ENCODE peak calls at places on chromosomes 11 and 22, in seven cellular contexts. One of them, this sample, is unnamed.
A peak's percentile ranks its signal among the peaks of the same experiment; 100 is the strongest.

GRCh38 chr11:16881074-16881709 is 133.0 kb downstream of the PLEKHA7 start:
- DNase-seq in AG09309: no peak
- DNase-seq in A549: no peak
- DNase-seq in GM06990: no peak
- DNase-seq in psoas muscle: peak; percentile 61
- DNase-seq in epithelial cell of esophagus: peak; percentile 84
- DNase-seq in GM20000: no peak
- DNase-seq in this sample: no peak

GRCh38 chr11:47944555-47945128 is 35.7 kb upstream of the PTPRJ start:
- DNase-seq in AG09309: no peak
- DNase-seq in A549: no peak
- DNase-seq in GM06990: no peak
- DNase-seq in psoas muscle: no peak
- DNase-seq in epithelial cell of esophagus: peak; percentile 30
- DNase-seq in GM20000: no peak
- DNase-seq in this sample: no peak

GRCh38 chr22:44892243-44892642 is 117.6 kb downstream of the PHF21B start:
- DNase-seq in AG09309: no peak
- DNase-seq in A549: no peak
- DNase-seq in GM06990: no peak
- DNase-seq in psoas muscle: no peak
- DNase-seq in epithelial cell of esophagus: no peak
- DNase-seq in GM20000: no peak
- DNase-seq in this sample: peak; percentile 25

GRCh38 chr11:37712246-37712645 is 1114.2 kb upstream of the RAG2 start:
- DNase-seq in AG09309: no peak
- DNase-seq in A549: no peak
- DNase-seq in GM06990: no peak
- DNase-seq in psoas muscle: no peak
- DNase-seq in epithelial cell of esophagus: peak; percentile 6
- DNase-seq in GM20000: no peak
- DNase-seq in this sample: no peak

GRCh38 chr11:110613526-110613925 is 98.7 kb downstream of the ARHGAP20 start:
- DNase-seq in AG09309: no peak
- DNase-seq in A549: no peak
- DNase-seq in GM06990: no peak
- DNase-seq in psoas muscle: no peak
- DNase-seq in epithelial cell of esophagus: no peak
- DNase-seq in GM20000: no peak
- DNase-seq in this sample: no peak

GRCh38 chr11:57936050-57936418 is 87.6 kb upstream of the OR9Q1 start:
- DNase-seq in AG09309: no peak
- DNase-seq in A549: peak; percentile 31
- DNase-seq in GM06990: no peak
- DNase-seq in psoas muscle: no peak
- DNase-seq in epithelial cell of esophagus: no peak
- DNase-seq in GM20000: no peak
- DNase-seq in this sample: no peak

GRCh38 chr22:27663812-27664211 is 137.7 kb downstream of the MN1 start:
- DNase-seq in AG09309: no peak
- DNase-seq in A549: no peak
- DNase-seq in GM06990: no peak
- DNase-seq in psoas muscle: no peak
- DNase-seq in epithelial cell of esophagus: peak; percentile 36
- DNase-seq in GM20000: no peak
- DNase-seq in this sample: no peak

GRCh38 chr11:43649501-43649900 is 31.0 kb upstream of the HSD17B12 start:
- DNase-seq in AG09309: no peak
- DNase-seq in A549: no peak
- DNase-seq in GM06990: no peak
- DNase-seq in psoas muscle: no peak
- DNase-seq in epithelial cell of esophagus: no peak
- DNase-seq in GM20000: no peak
- DNase-seq in this sample: no peak

GRCh38 chr11:12426176-12426575 is 48.8 kb downstream of the PARVA start:
- DNase-seq in AG09309: no peak
- DNase-seq in A549: no peak
- DNase-seq in GM06990: no peak
- DNase-seq in psoas muscle: no peak
- DNase-seq in epithelial cell of esophagus: no peak
- DNase-seq in GM20000: no peak
- DNase-seq in this sample: no peak

GRCh38 chr11:19196458-19196857 is 5.3 kb downstream of the CSRP3 start:
- DNase-seq in AG09309: no peak
- DNase-seq in A549: peak; percentile 48
- DNase-seq in GM06990: no peak
- DNase-seq in psoas muscle: no peak
- DNase-seq in epithelial cell of esophagus: no peak
- DNase-seq in GM20000: no peak
- DNase-seq in this sample: no peak

GRCh38 chr11:120807414-120808150 is 216.3 kb upstream of the TBCEL start:
- DNase-seq in AG09309: peak; percentile 66
- DNase-seq in A549: peak; percentile 71
- DNase-seq in GM06990: no peak
- DNase-seq in psoas muscle: no peak
- DNase-seq in epithelial cell of esophagus: peak; percentile 40
- DNase-seq in GM20000: no peak
- DNase-seq in this sample: no peak

GRCh38 chr11:114058026-114058706 is 1.3 kb upstream of the ZBTB16 start:
- DNase-seq in AG09309: no peak
- DNase-seq in A549: no peak
- DNase-seq in GM06990: no peak
- DNase-seq in psoas muscle: peak; percentile 78
- DNase-seq in epithelial cell of esophagus: peak; percentile 35
- DNase-seq in GM20000: no peak
- DNase-seq in this sample: no peak

GRCh38 chr11:78840623-78841022 is 266.0 kb upstream of the NARS2 start:
- DNase-seq in AG09309: peak; percentile 80
- DNase-seq in A549: no peak
- DNase-seq in GM06990: no peak
- DNase-seq in psoas muscle: no peak
- DNase-seq in epithelial cell of esophagus: peak; percentile 70
- DNase-seq in GM20000: no peak
- DNase-seq in this sample: no peak

GRCh38 chr11:130779943-130780342 is 136.3 kb downstream of the SNX19 start:
- DNase-seq in AG09309: no peak
- DNase-seq in A549: no peak
- DNase-seq in GM06990: no peak
- DNase-seq in psoas muscle: no peak
- DNase-seq in epithelial cell of esophagus: no peak
- DNase-seq in GM20000: no peak
- DNase-seq in this sample: no peak

GRCh38 chr11:64796757-64797541 is 6.1 kb downstream of the MAP4K2 start:
- DNase-seq in AG09309: no peak
- DNase-seq in A549: no peak
- DNase-seq in GM06990: no peak
- DNase-seq in psoas muscle: no peak
- DNase-seq in epithelial cell of esophagus: no peak
- DNase-seq in GM20000: no peak
- DNase-seq in this sample: peak; percentile 11

GRCh38 chr22:45777852-45778172 is 106.2 kb downstream of the ATXN10 start:
- DNase-seq in AG09309: no peak
- DNase-seq in A549: no peak
- DNase-seq in GM06990: no peak
- DNase-seq in psoas muscle: no peak
- DNase-seq in epithelial cell of esophagus: no peak
- DNase-seq in GM20000: no peak
- DNase-seq in this sample: no peak

GRCh38 chr11:11789735-11790369 is 51.9 kb upstream of the USP47 start:
- DNase-seq in AG09309: no peak
- DNase-seq in A549: peak; percentile 34
- DNase-seq in GM06990: no peak
- DNase-seq in psoas muscle: no peak
- DNase-seq in epithelial cell of esophagus: peak; percentile 31
- DNase-seq in GM20000: no peak
- DNase-seq in this sample: no peak

GRCh38 chr11:11379661-11380060 is 26.6 kb upstream of the CSNK2A3 start:
- DNase-seq in AG09309: no peak
- DNase-seq in A549: no peak
- DNase-seq in GM06990: no peak
- DNase-seq in psoas muscle: no peak
- DNase-seq in epithelial cell of esophagus: no peak
- DNase-seq in GM20000: no peak
- DNase-seq in this sample: no peak

GRCh38 chr22:50143096-50143495 is 27.4 kb upstream of the PANX2 start:
- DNase-seq in AG09309: no peak
- DNase-seq in A549: no peak
- DNase-seq in GM06990: no peak
- DNase-seq in psoas muscle: no peak
- DNase-seq in epithelial cell of esophagus: no peak
- DNase-seq in GM20000: no peak
- DNase-seq in this sample: no peak

GRCh38 chr11:62921573-62922188 is 518 bp upstream of the CHRM1 start:
- DNase-seq in AG09309: no peak
- DNase-seq in A549: no peak
- DNase-seq in GM06990: no peak
- DNase-seq in psoas muscle: no peak
- DNase-seq in epithelial cell of esophagus: peak; percentile 44
- DNase-seq in GM20000: no peak
- DNase-seq in this sample: no peak

DNA sequence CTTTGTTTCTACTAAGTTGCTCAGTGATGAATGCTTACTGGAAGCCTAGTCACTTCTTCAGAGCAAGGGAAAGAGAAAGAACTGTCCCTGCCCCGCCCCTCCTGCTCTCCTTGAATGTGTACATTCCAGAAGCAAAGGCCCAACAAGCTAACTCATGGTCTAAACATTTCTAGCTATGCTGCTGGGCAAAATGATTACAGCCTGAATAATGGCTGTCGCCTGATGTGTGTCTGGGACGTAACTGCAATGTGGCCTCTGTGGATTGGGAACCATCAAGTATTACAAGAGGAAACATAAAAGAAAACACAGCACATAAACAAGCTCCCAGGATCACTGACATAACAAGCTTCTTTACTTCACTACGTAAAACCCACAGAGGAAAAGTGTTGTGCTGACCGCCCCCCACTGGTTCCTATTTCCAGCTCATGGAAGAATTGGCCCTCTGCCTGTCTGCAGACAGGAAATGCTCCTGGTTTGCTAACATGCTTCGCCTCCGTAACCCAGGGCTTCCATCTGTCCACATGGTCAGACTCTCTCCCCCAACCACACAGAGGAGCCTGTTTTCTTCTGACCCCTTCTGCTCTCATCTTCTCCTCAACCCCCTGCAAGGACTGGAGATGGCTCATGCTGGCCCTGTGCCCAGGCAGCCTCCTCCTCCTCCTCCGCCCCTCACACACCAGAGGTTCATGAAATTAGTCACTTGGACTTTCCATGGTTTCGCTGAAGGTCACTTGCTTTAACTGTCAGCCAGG is 187.2 kb downstream of the MAML2 start:
- DNase-seq in AG09309: peak; percentile 76
- DNase-seq in A549: peak; percentile 76
- DNase-seq in GM06990: peak; percentile 77
- DNase-seq in psoas muscle: peak; percentile 79
- DNase-seq in epithelial cell of esophagus: peak; percentile 97
- DNase-seq in GM20000: peak; percentile 66
- DNase-seq in this sample: peak; percentile 61
- TF ChIP-seq CTCF in AG09309: peak; percentile 42
- TF ChIP-seq CTCF in A549: peak; percentile 25
- TF ChIP-seq CTCF in GM06990: peak; percentile 32
- TF ChIP-seq CTCF in psoas muscle: no peak
- TF ChIP-seq CTCF in epithelial cell of esophagus: peak; percentile 22
- TF ChIP-seq CTCF in GM20000: no peak
- TF ChIP-seq CTCF in this sample: peak; percentile 18

DNA sequence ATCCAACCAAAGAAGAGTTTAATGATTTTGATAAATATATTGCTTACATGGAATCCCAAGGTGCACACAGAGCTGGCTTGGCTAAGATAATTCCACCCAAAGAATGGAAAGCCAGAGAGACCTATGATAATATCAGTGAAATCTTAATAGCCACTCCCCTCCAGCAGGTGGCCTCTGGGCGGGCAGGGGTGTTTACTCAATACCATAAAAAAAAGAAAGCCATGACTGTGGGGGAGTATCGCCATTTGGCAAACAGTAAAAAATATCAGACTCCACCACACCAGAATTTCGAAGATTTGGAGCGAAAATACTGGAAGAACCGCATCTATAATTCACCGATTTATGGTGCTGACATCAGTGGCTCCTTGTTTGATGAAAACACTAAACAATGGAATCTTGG is 23.9 kb downstream of the KDM4D start:
- DNase-seq in AG09309: no peak
- DNase-seq in A549: no peak
- DNase-seq in GM06990: no peak
- DNase-seq in psoas muscle: no peak
- DNase-seq in epithelial cell of esophagus: no peak
- DNase-seq in GM20000: no peak
- DNase-seq in this sample: no peak
- TF ChIP-seq CTCF in AG09309: peak; percentile 8
- TF ChIP-seq CTCF in A549: no peak
- TF ChIP-seq CTCF in GM06990: no peak
- TF ChIP-seq CTCF in psoas muscle: no peak
- TF ChIP-seq CTCF in epithelial cell of esophagus: peak; percentile 27
- TF ChIP-seq CTCF in GM20000: no peak
- TF ChIP-seq CTCF in this sample: no peak

DNA sequence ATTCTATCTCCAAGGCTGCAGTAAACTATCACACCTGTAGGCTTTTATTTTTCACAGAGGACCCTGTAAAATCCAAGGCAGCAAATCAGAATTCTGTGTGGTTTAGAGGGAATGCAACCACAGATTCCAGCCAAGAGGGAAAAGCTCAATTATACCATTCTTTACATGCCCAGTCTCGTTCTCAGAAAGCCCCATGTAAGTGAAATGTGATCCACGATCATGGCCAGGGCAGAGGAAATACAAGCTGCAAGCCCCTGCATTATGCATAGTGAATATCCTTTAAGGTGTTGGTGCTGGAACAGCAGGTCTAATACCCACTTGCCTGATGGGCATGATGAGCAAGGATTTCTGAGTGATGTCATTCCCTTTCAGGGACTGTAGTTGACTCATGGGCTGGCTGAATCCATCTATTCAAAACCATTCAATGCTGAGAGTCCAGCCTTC is 198.7 kb upstream of the MTMR2 start:
- DNase-seq in AG09309: no peak
- DNase-seq in A549: no peak
- DNase-seq in GM06990: no peak
- DNase-seq in psoas muscle: no peak
- DNase-seq in epithelial cell of esophagus: peak; percentile 95
- DNase-seq in GM20000: no peak
- DNase-seq in this sample: no peak
- TF ChIP-seq CTCF in AG09309: no peak
- TF ChIP-seq CTCF in A549: no peak
- TF ChIP-seq CTCF in GM06990: no peak
- TF ChIP-seq CTCF in psoas muscle: no peak
- TF ChIP-seq CTCF in epithelial cell of esophagus: no peak
- TF ChIP-seq CTCF in GM20000: no peak
- TF ChIP-seq CTCF in this sample: no peak

DNA sequence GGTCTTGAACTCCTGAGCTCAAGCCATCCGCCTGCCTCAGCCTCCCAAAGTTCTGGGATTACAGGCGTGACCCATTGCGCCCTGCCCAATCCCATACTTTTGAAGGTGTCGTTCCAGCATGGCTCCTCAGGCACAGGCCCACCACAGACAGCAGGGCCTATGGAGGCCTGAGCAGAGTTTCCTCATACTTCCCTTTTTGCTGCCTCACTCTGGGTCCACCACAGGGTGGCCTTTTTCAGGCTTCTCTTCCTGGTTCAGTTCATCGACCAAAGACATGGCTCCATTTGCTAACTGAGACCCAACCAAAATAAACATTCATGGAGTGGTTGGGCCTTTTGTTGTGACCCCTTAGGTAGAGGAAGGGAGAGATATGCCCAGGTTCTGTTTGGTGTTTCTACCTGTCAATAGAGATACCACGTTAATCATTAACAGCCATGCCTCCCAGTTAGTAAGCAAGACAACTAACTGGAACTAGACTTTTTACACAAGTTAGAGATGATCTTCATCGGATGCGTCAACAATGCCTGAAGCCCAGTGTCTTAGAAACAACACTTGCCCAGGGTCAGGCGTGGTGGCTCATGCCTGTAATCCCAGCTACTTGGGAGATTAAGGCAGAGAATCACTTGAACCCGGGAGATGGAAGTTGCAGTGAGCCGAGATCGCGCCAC is 35.1 kb downstream of the TRIOBP start:
- DNase-seq in AG09309: no peak
- DNase-seq in A549: peak; percentile 84
- DNase-seq in GM06990: no peak
- DNase-seq in psoas muscle: no peak
- DNase-seq in epithelial cell of esophagus: no peak
- DNase-seq in GM20000: peak; percentile 53
- DNase-seq in this sample: no peak
- TF ChIP-seq CTCF in AG09309: no peak
- TF ChIP-seq CTCF in A549: no peak
- TF ChIP-seq CTCF in GM06990: no peak
- TF ChIP-seq CTCF in psoas muscle: no peak
- TF ChIP-seq CTCF in epithelial cell of esophagus: peak; percentile 20
- TF ChIP-seq CTCF in GM20000: no peak
- TF ChIP-seq CTCF in this sample: peak; percentile 19